ENCODE peak calls at places on chromosomes 5 and 9, in nine cellular contexts. One of them, this sample, is unnamed.

GRCh38 chr5:170552486-170553122 is 48.8 kb downstream of the KCNIP1 start:
- DNase-seq in GM20000: no peak
- DNase-seq in MCF 10A: no peak
- DNase-seq in KG1: peak; percentile 58
- DNase-seq in NCI-H2227 treated with DMSO at 0.1 percent for 48 hours: no peak
- DNase-seq in HEK293T: no peak
- DNase-seq in NCI-H1930: no peak
- DNase-seq in nephron progenitor cell: peak; percentile 50
- DNase-seq in activated CD4-positive, alpha-beta T cell treated with anti-CD3 and anti-CD28 coated beads, Interleukin-2, amount 10 ng/mL, durations not matched to agents 7 days and 5 days: no peak
- DNase-seq in this sample: no peak

GRCh38 chr5:131749723-131750470 is 46.9 kb downstream of the FNIP1 start:
- DNase-seq in activated CD4-positive, alpha-beta T cell treated with anti-CD3 and anti-CD28 coated beads, Interleukin-2, amount 10 ng/mL, durations not matched to agents 7 days and 5 days: no peak
- DNase-seq in HEK293T: no peak
- DNase-seq in NCI-H2227 treated with DMSO at 0.1 percent for 48 hours: no peak
- DNase-seq in KG1: no peak
- DNase-seq in NCI-H1930: no peak
- DNase-seq in GM20000: no peak
- DNase-seq in MCF 10A: peak; percentile 40
- DNase-seq in nephron progenitor cell: no peak
- DNase-seq in this sample: no peak

GRCh38 chr9:98808879-98809278 is 1.4 kb downstream of the GALNT12 start:
- DNase-seq in NCI-H1930: no peak
- DNase-seq in NCI-H2227 treated with DMSO at 0.1 percent for 48 hours: no peak
- DNase-seq in activated CD4-positive, alpha-beta T cell treated with anti-CD3 and anti-CD28 coated beads, Interleukin-2, amount 10 ng/mL, durations not matched to agents 7 days and 5 days: no peak
- DNase-seq in KG1: no peak
- DNase-seq in HEK293T: no peak
- DNase-seq in MCF 10A: no peak
- DNase-seq in GM20000: no peak
- DNase-seq in nephron progenitor cell: no peak
- DNase-seq in this sample: no peak

GRCh38 chr9:108439967-108440366 is 415.8 kb downstream of the ACTL7B start:
- DNase-seq in KG1: no peak
- DNase-seq in HEK293T: no peak
- DNase-seq in MCF 10A: no peak
- DNase-seq in nephron progenitor cell: no peak
- DNase-seq in NCI-H2227 treated with DMSO at 0.1 percent for 48 hours: no peak
- DNase-seq in GM20000: no peak
- DNase-seq in activated CD4-positive, alpha-beta T cell treated with anti-CD3 and anti-CD28 coated beads, Interleukin-2, amount 10 ng/mL, durations not matched to agents 7 days and 5 days: no peak
- DNase-seq in NCI-H1930: no peak
- DNase-seq in this sample: no peak

GRCh38 chr9:72305102-72305546 is 59.9 kb downstream of the ZFAND5 start:
- DNase-seq in MCF 10A: no peak
- DNase-seq in NCI-H2227 treated with DMSO at 0.1 percent for 48 hours: peak; percentile 72
- DNase-seq in KG1: no peak
- DNase-seq in NCI-H1930: no peak
- DNase-seq in GM20000: peak; percentile 19
- DNase-seq in HEK293T: peak; percentile 69
- DNase-seq in nephron progenitor cell: peak; percentile 22
- DNase-seq in activated CD4-positive, alpha-beta T cell treated with anti-CD3 and anti-CD28 coated beads, Interleukin-2, amount 10 ng/mL, durations not matched to agents 7 days and 5 days: peak; percentile 29
- DNase-seq in this sample: peak; percentile 16

GRCh38 chr5:158436271-158437065 is 577.5 kb upstream of the CLINT1 start:
- DNase-seq in activated CD4-positive, alpha-beta T cell treated with anti-CD3 and anti-CD28 coated beads, Interleukin-2, amount 10 ng/mL, durations not matched to agents 7 days and 5 days: no peak
- DNase-seq in KG1: no peak
- DNase-seq in NCI-H2227 treated with DMSO at 0.1 percent for 48 hours: no peak
- DNase-seq in NCI-H1930: no peak
- DNase-seq in HEK293T: no peak
- DNase-seq in GM20000: no peak
- DNase-seq in nephron progenitor cell: no peak
- DNase-seq in MCF 10A: no peak
- DNase-seq in this sample: no peak

GRCh38 chr5:946720-947625 is 54.3 kb downstream of the TRIP13 start:
- DNase-seq in HEK293T: no peak
- DNase-seq in NCI-H1930: no peak
- DNase-seq in KG1: no peak
- DNase-seq in NCI-H2227 treated with DMSO at 0.1 percent for 48 hours: no peak
- DNase-seq in MCF 10A: no peak
- DNase-seq in nephron progenitor cell: no peak
- DNase-seq in activated CD4-positive, alpha-beta T cell treated with anti-CD3 and anti-CD28 coated beads, Interleukin-2, amount 10 ng/mL, durations not matched to agents 7 days and 5 days: no peak
- DNase-seq in GM20000: no peak
- DNase-seq in this sample: no peak

GRCh38 chr9:6014668-6015270 is 655 bp downstream of the RANBP6 start:
- DNase-seq in activated CD4-positive, alpha-beta T cell treated with anti-CD3 and anti-CD28 coated beads, Interleukin-2, amount 10 ng/mL, durations not matched to agents 7 days and 5 days: no peak
- DNase-seq in NCI-H1930: no peak
- DNase-seq in GM20000: no peak
- DNase-seq in NCI-H2227 treated with DMSO at 0.1 percent for 48 hours: no peak
- DNase-seq in MCF 10A: peak; percentile 65
- DNase-seq in nephron progenitor cell: no peak
- DNase-seq in KG1: no peak
- DNase-seq in HEK293T: no peak
- DNase-seq in this sample: peak; percentile 38

GRCh38 chr5:54273715-54274114 is 36.7 kb downstream of the ARL15 start:
- DNase-seq in nephron progenitor cell: no peak
- DNase-seq in KG1: no peak
- DNase-seq in GM20000: no peak
- DNase-seq in NCI-H1930: no peak
- DNase-seq in HEK293T: no peak
- DNase-seq in NCI-H2227 treated with DMSO at 0.1 percent for 48 hours: no peak
- DNase-seq in activated CD4-positive, alpha-beta T cell treated with anti-CD3 and anti-CD28 coated beads, Interleukin-2, amount 10 ng/mL, durations not matched to agents 7 days and 5 days: no peak
- DNase-seq in MCF 10A: no peak
- DNase-seq in this sample: peak; percentile 47

GRCh38 chr9:96566401-96567202 is 53.0 kb downstream of the CDC14B start:
- DNase-seq in NCI-H2227 treated with DMSO at 0.1 percent for 48 hours: no peak
- DNase-seq in GM20000: peak; percentile 90
- DNase-seq in nephron progenitor cell: peak; percentile 76
- DNase-seq in KG1: no peak
- DNase-seq in MCF 10A: peak; percentile 63
- DNase-seq in NCI-H1930: no peak
- DNase-seq in activated CD4-positive, alpha-beta T cell treated with anti-CD3 and anti-CD28 coated beads, Interleukin-2, amount 10 ng/mL, durations not matched to agents 7 days and 5 days: peak; percentile 78
- DNase-seq in HEK293T: peak; percentile 68
- DNase-seq in this sample: peak; percentile 81

GRCh38 chr9:121736147-121736721 is 84.8 kb downstream of the DAB2IP start:
- DNase-seq in GM20000: no peak
- DNase-seq in NCI-H1930: no peak
- DNase-seq in NCI-H2227 treated with DMSO at 0.1 percent for 48 hours: no peak
- DNase-seq in HEK293T: no peak
- DNase-seq in MCF 10A: peak; percentile 48
- DNase-seq in KG1: no peak
- DNase-seq in activated CD4-positive, alpha-beta T cell treated with anti-CD3 and anti-CD28 coated beads, Interleukin-2, amount 10 ng/mL, durations not matched to agents 7 days and 5 days: no peak
- DNase-seq in nephron progenitor cell: peak; percentile 78
- DNase-seq in this sample: peak; percentile 60

GRCh38 chr5:170287532-170287931 is 10.0 kb downstream of the LCP2 start:
- DNase-seq in NCI-H1930: no peak
- DNase-seq in activated CD4-positive, alpha-beta T cell treated with anti-CD3 and anti-CD28 coated beads, Interleukin-2, amount 10 ng/mL, durations not matched to agents 7 days and 5 days: no peak
- DNase-seq in NCI-H2227 treated with DMSO at 0.1 percent for 48 hours: no peak
- DNase-seq in KG1: no peak
- DNase-seq in HEK293T: no peak
- DNase-seq in GM20000: no peak
- DNase-seq in nephron progenitor cell: no peak
- DNase-seq in MCF 10A: no peak
- DNase-seq in this sample: no peak

GRCh38 chr5:179920175-179920574 is 12.5 kb upstream of the TBC1D9B start:
- DNase-seq in nephron progenitor cell: no peak
- DNase-seq in MCF 10A: no peak
- DNase-seq in GM20000: no peak
- DNase-seq in NCI-H1930: no peak
- DNase-seq in HEK293T: no peak
- DNase-seq in NCI-H2227 treated with DMSO at 0.1 percent for 48 hours: no peak
- DNase-seq in KG1: no peak
- DNase-seq in activated CD4-positive, alpha-beta T cell treated with anti-CD3 and anti-CD28 coated beads, Interleukin-2, amount 10 ng/mL, durations not matched to agents 7 days and 5 days: no peak
- DNase-seq in this sample: no peak

GRCh38 chr5:95884511-95884910 is 62.0 kb upstream of the GLRX start:
- DNase-seq in MCF 10A: no peak
- DNase-seq in KG1: no peak
- DNase-seq in nephron progenitor cell: no peak
- DNase-seq in HEK293T: no peak
- DNase-seq in NCI-H1930: no peak
- DNase-seq in activated CD4-positive, alpha-beta T cell treated with anti-CD3 and anti-CD28 coated beads, Interleukin-2, amount 10 ng/mL, durations not matched to agents 7 days and 5 days: no peak
- DNase-seq in GM20000: no peak
- DNase-seq in NCI-H2227 treated with DMSO at 0.1 percent for 48 hours: no peak
- DNase-seq in this sample: peak; percentile 46

GRCh38 chr9:101275671-101276250 is 109.0 kb downstream of the BAAT start:
- DNase-seq in activated CD4-positive, alpha-beta T cell treated with anti-CD3 and anti-CD28 coated beads, Interleukin-2, amount 10 ng/mL, durations not matched to agents 7 days and 5 days: no peak
- DNase-seq in NCI-H2227 treated with DMSO at 0.1 percent for 48 hours: no peak
- DNase-seq in GM20000: no peak
- DNase-seq in NCI-H1930: no peak
- DNase-seq in KG1: no peak
- DNase-seq in MCF 10A: no peak
- DNase-seq in nephron progenitor cell: no peak
- DNase-seq in HEK293T: no peak
- DNase-seq in this sample: no peak

GRCh38 chr9:94002316-94003140 is 47.4 kb upstream of the BARX1 start:
- DNase-seq in MCF 10A: peak; percentile 70
- DNase-seq in KG1: peak; percentile 7
- DNase-seq in HEK293T: peak; percentile 71
- DNase-seq in NCI-H1930: peak; percentile 49
- DNase-seq in nephron progenitor cell: peak; percentile 64
- DNase-seq in NCI-H2227 treated with DMSO at 0.1 percent for 48 hours: peak; percentile 37
- DNase-seq in activated CD4-positive, alpha-beta T cell treated with anti-CD3 and anti-CD28 coated beads, Interleukin-2, amount 10 ng/mL, durations not matched to agents 7 days and 5 days: peak; percentile 54
- DNase-seq in GM20000: peak; percentile 49
- DNase-seq in this sample: peak; percentile 50

GRCh38 chr5:135553688-135554462 is 18.1 kb upstream of the NEUROG1 start:
- DNase-seq in NCI-H1930: no peak
- DNase-seq in nephron progenitor cell: peak; percentile 41
- DNase-seq in KG1: no peak
- DNase-seq in MCF 10A: peak; percentile 78
- DNase-seq in HEK293T: peak; percentile 68
- DNase-seq in NCI-H2227 treated with DMSO at 0.1 percent for 48 hours: peak; percentile 5
- DNase-seq in activated CD4-positive, alpha-beta T cell treated with anti-CD3 and anti-CD28 coated beads, Interleukin-2, amount 10 ng/mL, durations not matched to agents 7 days and 5 days: no peak
- DNase-seq in GM20000: no peak
- DNase-seq in this sample: peak; percentile 56

GRCh38 chr5:72600401-72600981 is 93.3 kb upstream of the ZNF366 start:
- DNase-seq in KG1: no peak
- DNase-seq in nephron progenitor cell: no peak
- DNase-seq in NCI-H2227 treated with DMSO at 0.1 percent for 48 hours: no peak
- DNase-seq in HEK293T: no peak
- DNase-seq in activated CD4-positive, alpha-beta T cell treated with anti-CD3 and anti-CD28 coated beads, Interleukin-2, amount 10 ng/mL, durations not matched to agents 7 days and 5 days: no peak
- DNase-seq in NCI-H1930: no peak
- DNase-seq in GM20000: no peak
- DNase-seq in MCF 10A: peak; percentile 94
- DNase-seq in this sample: no peak

GRCh38 chr9:89455356-89455824 is 42.5 kb downstream of the SEMA4D start:
- DNase-seq in NCI-H2227 treated with DMSO at 0.1 percent for 48 hours: no peak
- DNase-seq in NCI-H1930: no peak
- DNase-seq in GM20000: no peak
- DNase-seq in KG1: no peak
- DNase-seq in HEK293T: no peak
- DNase-seq in MCF 10A: no peak
- DNase-seq in activated CD4-positive, alpha-beta T cell treated with anti-CD3 and anti-CD28 coated beads, Interleukin-2, amount 10 ng/mL, durations not matched to agents 7 days and 5 days: peak; percentile 71
- DNase-seq in nephron progenitor cell: no peak
- DNase-seq in this sample: no peak

GRCh38 chr9:36584626-36585460 is 12.1 kb downstream of the MELK start:
- DNase-seq in activated CD4-positive, alpha-beta T cell treated with anti-CD3 and anti-CD28 coated beads, Interleukin-2, amount 10 ng/mL, durations not matched to agents 7 days and 5 days: no peak
- DNase-seq in nephron progenitor cell: no peak
- DNase-seq in NCI-H1930: no peak
- DNase-seq in GM20000: no peak
- DNase-seq in NCI-H2227 treated with DMSO at 0.1 percent for 48 hours: no peak
- DNase-seq in KG1: no peak
- DNase-seq in MCF 10A: peak; percentile 54
- DNase-seq in HEK293T: no peak
- DNase-seq in this sample: no peak

GRCh38 chr9:35689601-35690446 is at the start of gene TPM2:
- DNase-seq in NCI-H2227 treated with DMSO at 0.1 percent for 48 hours: no peak
- DNase-seq in nephron progenitor cell: peak; percentile 64
- DNase-seq in NCI-H1930: no peak
- DNase-seq in KG1: no peak
- DNase-seq in GM20000: peak; percentile 72
- DNase-seq in HEK293T: no peak
- DNase-seq in MCF 10A: peak; percentile 70
- DNase-seq in activated CD4-positive, alpha-beta T cell treated with anti-CD3 and anti-CD28 coated beads, Interleukin-2, amount 10 ng/mL, durations not matched to agents 7 days and 5 days: no peak
- DNase-seq in this sample: no peak

GRCh38 chr5:159752622-159753275 is 163.5 kb upstream of the ADRA1B start:
- DNase-seq in NCI-H2227 treated with DMSO at 0.1 percent for 48 hours: no peak
- DNase-seq in GM20000: no peak
- DNase-seq in NCI-H1930: no peak
- DNase-seq in KG1: no peak
- DNase-seq in nephron progenitor cell: no peak
- DNase-seq in activated CD4-positive, alpha-beta T cell treated with anti-CD3 and anti-CD28 coated beads, Interleukin-2, amount 10 ng/mL, durations not matched to agents 7 days and 5 days: no peak
- DNase-seq in MCF 10A: no peak
- DNase-seq in HEK293T: no peak
- DNase-seq in this sample: no peak

GRCh38 chr9:133467101-133467500 is 7.3 kb downstream of the CACFD1 start:
- DNase-seq in NCI-H1930: no peak
- DNase-seq in activated CD4-positive, alpha-beta T cell treated with anti-CD3 and anti-CD28 coated beads, Interleukin-2, amount 10 ng/mL, durations not matched to agents 7 days and 5 days: no peak
- DNase-seq in GM20000: no peak
- DNase-seq in nephron progenitor cell: peak; percentile 38
- DNase-seq in MCF 10A: no peak
- DNase-seq in KG1: no peak
- DNase-seq in NCI-H2227 treated with DMSO at 0.1 percent for 48 hours: no peak
- DNase-seq in HEK293T: no peak
- DNase-seq in this sample: no peak